ENCODE peak calls at places on chromosomes 13 and 19, in six cellular contexts. H is A549, V is ascending aorta, U is AG10803, F is HAP-1, D is heart right ventricle. Z is an unnamed sample.

GRCh38 chr13:47121092-47121763 is 224.4 kb upstream of the HTR2A start:
- DNase-seq in F (no peak), U (no peak), H (no peak), D (no peak), V (no peak), Z (peak; percentile 32)

GRCh38 chr19:54473071-54473941 is at the start of gene CDC42EP5:
- DNase-seq in U (peak; percentile 90), H (no peak), F (no peak), V (peak; percentile 89), D (peak; percentile 76), Z (no peak)

GRCh38 chr19:58474291-58474996 is 1.7 kb upstream of the ZNF446 start:
- DNase-seq in D (no peak), V (no peak), F (no peak), U (peak; percentile 86), H (no peak), Z (no peak)

GRCh38 chr19:19966862-19967261 is 66.1 kb downstream of the ZNF93 start:
- DNase-seq in U (no peak), H (no peak), F (no peak), V (no peak), D (no peak), Z (no peak)

GRCh38 chr19:17936379-17936778 is 3.6 kb downstream of the CCDC124 start:
- DNase-seq in V (no peak), H (no peak), D (no peak), F (no peak), U (no peak), Z (no peak)

GRCh38 chr19:54724644-54725043 is 402 bp downstream of the KIR3DL3 start:
- DNase-seq in F (no peak), H (no peak), D (no peak), V (no peak), U (no peak), Z (no peak)

GRCh38 chr13:87131611-87132010 is 539.6 kb upstream of the SLITRK5 start:
- DNase-seq in H (no peak), U (no peak), V (no peak), F (peak; percentile 15), D (no peak), Z (no peak)

GRCh38 chr19:3466630-3467029 is 13.7 kb downstream of the SMIM24 start:
- DNase-seq in U (no peak), H (no peak), V (peak; percentile 89), D (no peak), F (no peak), Z (no peak)

GRCh38 chr19:38355728-38356725 is 18.3 kb upstream of the PSMD8 start:
- DNase-seq in D (no peak), F (no peak), H (no peak), U (no peak), V (no peak), Z (no peak)

GRCh38 chr13:113654175-113654560 is 3.8 kb downstream of the ATP4B start:
- DNase-seq in D (no peak), H (no peak), U (no peak), V (no peak), F (no peak), Z (no peak)

GRCh38 chr19:18438331-18439024 is 545 bp upstream of the ISYNA1 start:
- DNase-seq in H (no peak), D (peak; percentile 77), U (no peak), V (peak; percentile 86), F (no peak), Z (no peak)

GRCh38 chr19:57606931-57607330 is 7.1 kb upstream of the ZNF134 start:
- DNase-seq in D (no peak), U (no peak), H (no peak), F (no peak), V (no peak), Z (no peak)

GRCh38 chr19:11849264-11849615 is 714 bp downstream of the ZNF439 start:
- DNase-seq in D (no peak), H (no peak), U (peak; percentile 1), F (no peak), V (no peak), Z (peak; percentile 32)

GRCh38 chr19:48806518-48806817 is 4.4 kb downstream of the BCAT2 start:
- DNase-seq in H (peak; percentile 76), U (no peak), D (no peak), F (peak; percentile 34), V (peak; percentile 69), Z (no peak)

GRCh38 chr13:44854264-44855060 is 134.8 kb downstream of the NUFIP1 start:
- DNase-seq in F (no peak), D (peak; percentile 61), U (no peak), H (no peak), V (no peak), Z (no peak)

GRCh38 chr19:21482863-21483276 is 22.5 kb upstream of the ZNF429 start:
- DNase-seq in V (peak; percentile 88), D (peak; percentile 68), F (no peak), U (peak; percentile 44), H (no peak), Z (peak; percentile 67)

GRCh38 chr13:72959643-72960042 is 99.2 kb upstream of the KLF5 start:
- DNase-seq in D (no peak), H (no peak), U (no peak), F (no peak), V (no peak), Z (no peak)

GRCh38 chr19:6811378-6811777 is 38.9 kb downstream of the VAV1 start:
- DNase-seq in U (no peak), F (no peak), D (no peak), H (no peak), V (no peak), Z (no peak)

GRCh38 chr19:34259367-34259865 is 5.1 kb downstream of the GARRE1 start:
- DNase-seq in D (no peak), U (no peak), H (no peak), V (no peak), F (no peak), Z (no peak)
- H3K4me3 ChIP-seq in D (no peak overlapping the region), U (no peak overlapping the region), H (no peak overlapping the region), V (no peak overlapping the region), F (no peak overlapping the region), Z (no peak overlapping the region)

GRCh38 chr13:28031929-28032328 is 43.4 kb upstream of the URAD start:
- DNase-seq in F (no peak), V (no peak), H (no peak), D (no peak), U (no peak), Z (no peak)
- H3K4me3 ChIP-seq in F (no peak overlapping the region), V (no peak overlapping the region), H (no peak overlapping the region), D (no peak overlapping the region), U (no peak overlapping the region), Z (no peak overlapping the region)

DNA sequence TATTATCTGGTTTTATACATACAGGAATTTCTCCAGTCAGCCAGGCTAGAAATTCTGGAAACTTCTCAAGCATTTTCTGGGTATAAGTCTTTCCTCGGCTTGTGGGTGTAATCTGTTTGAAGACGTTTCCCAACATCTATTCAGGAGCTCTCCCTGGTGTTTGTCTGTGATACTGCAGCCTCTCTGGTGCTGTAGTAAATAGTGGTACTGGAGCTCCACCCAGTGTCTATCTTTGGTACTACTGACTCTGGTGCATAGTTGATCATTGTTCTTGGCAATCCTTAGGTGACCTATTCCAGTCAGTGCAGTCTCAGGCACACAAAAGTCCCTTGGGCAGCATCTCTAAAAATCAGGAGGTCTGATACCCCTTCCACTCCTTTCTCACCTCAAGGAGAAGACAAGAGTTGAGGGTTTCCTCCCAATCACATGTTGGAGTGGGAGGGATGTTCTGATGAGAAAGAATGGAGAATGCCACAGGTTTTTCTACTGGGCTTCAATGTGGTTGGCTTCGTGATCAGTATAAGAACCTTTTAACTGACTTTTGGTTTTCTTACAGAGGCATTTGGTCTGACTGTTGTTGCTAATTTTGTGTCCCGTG is 115.5 kb downstream of the CYSLTR2 start:
- DNase-seq in V (peak; percentile 92), H (peak; percentile 34), U (peak; percentile 92), F (peak; percentile 83), D (no peak), Z (peak; percentile 91)
- H3K4me3 ChIP-seq in V (no peak overlapping the region), H (no peak overlapping the region), U (no peak overlapping the region), F (no peak overlapping the region), D (no peak overlapping the region), Z (no peak overlapping the region)

GRCh38 chr19:52917531-52917930 is 5.7 kb downstream of the ZNF888 start:
- DNase-seq in V (no peak), F (no peak), D (no peak), U (no peak), H (no peak), Z (no peak)
- H3K4me3 ChIP-seq in V (no peak overlapping the region), F (no peak overlapping the region), D (no peak overlapping the region), U (no peak overlapping the region), H (no peak overlapping the region), Z (no peak overlapping the region)

DNA sequence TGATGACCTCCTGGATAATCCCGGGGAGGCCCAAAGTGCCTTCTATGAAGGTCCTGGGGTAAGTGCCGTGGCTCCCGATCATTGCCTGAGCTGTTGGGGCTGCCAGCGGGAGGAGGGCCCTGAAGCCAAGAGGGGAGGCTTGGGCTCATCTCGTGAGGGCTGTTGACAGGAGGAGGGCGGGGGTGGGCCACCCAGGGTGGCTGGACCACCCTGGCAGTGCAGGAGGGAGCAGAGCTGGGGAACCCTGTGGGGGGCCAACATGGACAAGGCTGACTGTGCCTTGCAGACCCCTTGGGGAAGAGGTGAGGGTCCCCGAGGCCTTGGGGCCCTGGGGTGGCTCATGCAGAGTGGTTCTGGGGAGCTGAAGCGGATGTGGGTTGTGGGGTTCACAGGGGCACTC is 37.4 kb upstream of the EHD2 start:
- DNase-seq in V (no peak), H (no peak), U (no peak), D (no peak), F (no peak), Z (no peak)
- H3K4me3 ChIP-seq in V (no peak overlapping the region), H (no peak overlapping the region), U (no peak overlapping the region), D (no peak overlapping the region), F (no peak overlapping the region), Z (no peak overlapping the region)

DNA sequence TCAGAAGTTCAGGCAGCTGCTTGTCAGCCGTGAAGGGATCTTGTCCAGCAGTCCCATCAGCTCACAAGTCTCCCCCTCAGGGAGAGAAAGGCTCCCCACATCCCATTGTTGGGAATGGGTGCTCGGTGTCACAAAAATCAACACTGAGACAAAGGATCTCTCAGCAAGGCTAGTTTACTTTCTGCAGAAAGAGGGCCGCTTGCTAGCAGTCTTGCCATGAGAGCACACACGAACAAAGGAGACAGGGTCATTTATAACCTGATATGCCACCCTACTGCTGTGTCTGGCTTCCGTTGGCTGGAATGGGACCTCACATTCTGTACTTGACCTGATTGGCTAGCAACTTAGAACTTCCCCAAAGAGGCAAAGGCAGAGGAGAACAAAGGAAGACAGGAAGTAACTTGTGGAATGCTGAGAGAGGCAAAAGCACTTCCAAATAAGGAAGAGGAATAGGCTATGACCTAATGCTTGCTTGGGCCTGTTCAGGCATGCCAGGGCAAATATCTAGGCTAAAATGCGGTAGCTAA is 8.7 kb upstream of the IGFL3 start:
- DNase-seq in V (no peak), F (peak; percentile 53), U (peak; percentile 96), H (no peak), D (no peak), Z (no peak)
- H3K4me3 ChIP-seq in V (no peak overlapping the region), F (no peak overlapping the region), U (peak overlapping the region; percentile 40), H (no peak overlapping the region), D (no peak overlapping the region), Z (no peak overlapping the region)

Z was measured in Jurkat, Clone E6-1.